ENCODE peak calls at places on chromosomes 16 and 17, in four cellular contexts. M is PC-9, T is AG04450, A is AG04449. E is an unnamed sample.

GRCh38 chr17:80758793-80759673 is 214.4 kb downstream of the RPTOR start:
- DNase-seq in M (no peak), A (no peak), T (no peak), E (no peak)

GRCh38 chr16:52976539-52977167 is 76.0 kb downstream of the CHD9NB start:
- DNase-seq in A (no peak), M (no peak), T (no peak), E (no peak)

GRCh38 chr17:50184611-50185398 is 16.6 kb downstream of the COL1A1 start:
- DNase-seq in T (no peak), A (no peak), M (peak; percentile 71), E (no peak)

GRCh38 chr16:87860553-87861299 is 8.6 kb downstream of the SLC7A5 start:
- DNase-seq in T (no peak), A (no peak), M (peak; percentile 52), E (peak; percentile 61)

GRCh38 chr17:18246880-18247612 is 11.5 kb downstream of the FLII start:
- DNase-seq in M (peak; percentile 65), T (no peak), A (no peak), E (peak; percentile 85)

GRCh38 chr16:11024333-11025053 is 80.1 kb downstream of the CLEC16A start:
- DNase-seq in T (no peak), A (no peak), M (no peak), E (no peak)

GRCh38 chr16:67268136-67268579 is 11.2 kb upstream of the PLEKHG4 start:
- DNase-seq in M (peak; percentile 87), T (peak; percentile 42), A (no peak), E (no peak)

GRCh38 chr17:40431231-40431602 is 12.0 kb upstream of the IGFBP4 start:
- DNase-seq in A (no peak), M (no peak), T (no peak), E (no peak)

GRCh38 chr17:77770331-77771105 is 188.0 kb upstream of the TNRC6C start:
- DNase-seq in A (peak; percentile 26), M (no peak), T (peak; percentile 20), E (no peak)

GRCh38 chr17:81111066-81111465 is 54.2 kb upstream of the PVALEF start:
- DNase-seq in M (no peak), A (no peak), T (no peak), E (no peak)

GRCh38 chr16:21619765-21620462 is 20.5 kb downstream of the METTL9 start:
- DNase-seq in M (no peak), A (no peak), T (no peak), E (no peak)

GRCh38 chr16:21663889-21664647 is at the start of gene OTOA:
- DNase-seq in M (no peak), A (no peak), T (no peak), E (peak; percentile 49)

GRCh38 chr16:8852534-8852933 is 16.3 kb downstream of the CARHSP1 start:
- DNase-seq in A (no peak), T (no peak), M (no peak), E (no peak)

GRCh38 chr16:50880926-50881325 is 139.0 kb downstream of the CYLD start:
- DNase-seq in M (no peak), T (no peak), A (no peak), E (no peak)

GRCh38 chr17:2475056-2475455 is 36.6 kb downstream of the METTL16 start:
- DNase-seq in M (no peak), A (no peak), T (no peak), E (no peak)

GRCh38 chr16:80063028-80063767 is 462.7 kb upstream of the MAF start:
- DNase-seq in M (no peak), A (no peak), T (no peak), E (no peak)

GRCh38 chr16:26531290-26531730 is 535.4 kb upstream of the C16orf82 start:
- DNase-seq in T (no peak), M (no peak), A (no peak), E (no peak)

GRCh38 chr17:7634384-7634783 is 4.4 kb downstream of the SHBG start:
- DNase-seq in T (no peak), A (no peak), M (no peak), E (peak; percentile 90)

GRCh38 chr16:30570621-30571443 is 682 bp downstream of the ZNF688 start:
- DNase-seq in A (no peak), T (no peak), M (no peak), E (peak; percentile 44)

GRCh38 chr17:42387221-42387657 is 1.0 kb downstream of the STAT3 start:
- DNase-seq in M (no peak), T (no peak), A (no peak), E (no peak)

GRCh38 chr16:88323041-88323440 is 59.7 kb upstream of the ZNF469 start:
- DNase-seq in M (no peak), A (no peak), T (no peak), E (no peak)

GRCh38 chr17:35257080-35257701 is 14.3 kb downstream of the SLFN5 start:
- DNase-seq in M (peak; percentile 92), T (no peak), A (no peak), E (no peak)

DNA sequence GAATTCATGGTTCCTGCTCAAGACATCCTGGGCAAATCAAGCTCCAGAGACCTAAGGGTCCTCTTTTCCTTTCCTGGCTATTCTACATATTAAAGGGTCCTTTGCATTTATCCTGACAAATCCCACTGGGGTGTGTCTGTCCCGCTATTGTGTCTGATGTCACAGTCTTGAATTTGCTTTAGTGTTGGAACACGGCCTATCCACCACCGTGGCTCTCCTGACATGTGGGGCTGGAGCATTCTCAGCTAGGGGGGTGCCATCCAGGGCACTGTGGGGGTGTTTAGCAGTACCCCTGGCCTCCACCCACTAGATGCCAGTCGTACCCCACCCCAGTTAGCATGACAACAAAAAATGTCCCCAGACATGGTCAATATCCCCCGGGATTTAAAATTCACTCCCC is 92.9 kb downstream of the IRF8 start:
- DNase-seq in T (no peak), A (no peak), M (no peak), E (no peak)
- TF ChIP-seq CTCF in T (no peak), A (no peak), M (no peak), E (no peak)

GRCh38 chr16:72848759-72849664 is 198.9 kb downstream of the ZFHX3 start:
- DNase-seq in A (peak; percentile 62), M (peak; percentile 73), T (peak; percentile 65), E (peak; percentile 66)
- TF ChIP-seq CTCF in A (no peak), M (no peak), T (no peak), E (no peak)

GRCh38 chr17:72518810-72519597 is 398.2 kb downstream of the SOX9 start:
- DNase-seq in M (no peak), A (no peak), T (no peak), E (no peak)
- TF ChIP-seq CTCF in M (no peak), A (no peak), T (no peak), E (no peak)

DNA sequence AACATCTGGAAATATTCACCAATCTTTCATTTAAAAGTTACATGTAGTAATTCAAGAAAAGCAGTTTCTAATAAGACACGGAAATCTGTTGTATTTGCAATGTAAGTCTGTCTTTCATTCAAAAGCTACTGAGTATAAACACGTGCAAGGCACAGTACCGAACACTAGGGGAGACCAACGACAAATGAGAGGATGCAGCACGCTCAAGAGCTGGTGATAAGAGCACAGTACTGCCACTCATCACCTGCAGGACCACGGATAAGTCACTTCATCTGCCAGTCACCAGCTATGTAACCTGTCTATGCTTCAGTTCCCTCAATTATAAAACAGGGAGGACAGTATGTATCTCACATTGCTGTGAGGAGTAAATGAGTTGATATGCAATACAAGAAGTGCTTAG is 67.1 kb downstream of the CLEC18A start:
- DNase-seq in M (peak; percentile 35), T (no peak), A (no peak), E (no peak)
- TF ChIP-seq CTCF in M (no peak), T (no peak), A (no peak), E (peak; percentile 34)

DNA sequence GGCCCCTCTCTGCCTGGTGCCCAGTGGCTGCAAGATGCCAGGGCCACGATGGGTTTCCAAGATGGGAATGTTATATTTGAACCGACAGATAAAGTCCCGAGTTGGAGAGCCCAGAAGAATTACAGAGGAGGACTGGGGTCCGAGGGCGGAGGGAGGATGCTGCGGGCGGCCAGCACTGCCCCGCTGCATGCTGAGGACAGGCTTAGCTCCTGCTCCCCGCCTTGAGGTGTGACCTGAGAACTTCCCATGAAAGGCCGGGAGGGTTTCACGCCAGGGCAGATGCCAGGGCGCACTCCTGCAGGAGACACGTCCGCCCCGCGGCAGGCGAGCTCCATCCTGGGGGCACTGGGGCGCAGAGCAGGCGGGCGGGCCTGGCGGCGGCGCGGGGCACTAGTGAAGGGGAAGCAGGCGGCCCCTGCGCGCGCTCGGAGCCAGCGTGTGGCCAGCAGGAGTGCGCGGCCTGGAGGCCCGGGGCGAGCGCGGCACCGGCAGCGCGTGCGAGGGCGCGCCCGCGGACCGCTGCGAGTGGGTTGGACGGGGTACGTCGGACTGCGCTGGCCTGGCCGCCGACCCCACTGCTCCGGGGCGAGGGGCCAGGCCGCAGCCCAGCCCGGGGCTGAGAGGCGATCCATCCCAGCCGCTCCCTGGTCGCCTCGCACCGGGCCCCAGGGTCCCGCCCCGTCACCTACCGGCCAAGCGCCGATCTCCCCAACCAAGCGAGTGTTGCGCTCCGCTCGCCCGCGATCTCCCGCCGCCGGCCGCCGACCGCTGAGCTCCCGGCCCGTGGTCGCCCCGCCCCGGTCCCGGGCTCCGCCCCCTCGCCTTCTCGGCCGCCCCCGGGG is at the start of gene MAP3K14:
- DNase-seq in A (no peak), M (no peak), T (no peak), E (peak; percentile 77)
- TF ChIP-seq CTCF in A (peak; percentile 13), M (no peak), T (peak; percentile 22), E (no peak)

GRCh38 chr16:85673529-85674417 is 15.0 kb downstream of the GINS2 start:
- DNase-seq in A (no peak), M (no peak), T (peak; percentile 29), E (no peak)

GRCh38 chr16:85674828-85675227 is 13.9 kb downstream of the GINS2 start:
- DNase-seq in M (no peak), T (no peak), A (no peak), E (no peak)

GRCh38 chr16:85676466-85676865 is 12.3 kb downstream of the GINS2 start:
- DNase-seq in M (no peak), A (no peak), T (no peak), E (no peak)

GRCh38 chr16:85674418-85674755 is 14.4 kb downstream of the GINS2 start:
- DNase-seq in T (no peak), A (no peak), M (no peak), E (no peak)

GRCh38 chr16:85675528-85675927 is 13.2 kb downstream of the GINS2 start:
- DNase-seq in T (no peak), A (no peak), M (no peak), E (no peak)
- TF ChIP-seq CTCF in T (peak; percentile 65), A (peak; percentile 58), M (peak; percentile 57), E (no peak)

GRCh38 chr16:13766334-13766733 is 153.6 kb upstream of the ERCC4 start:
- DNase-seq in T (no peak), M (no peak), A (no peak), E (no peak)

GRCh38 chr16:13770436-13770835 is 149.5 kb upstream of the ERCC4 start:
- DNase-seq in M (no peak), A (no peak), T (no peak), E (no peak)

GRCh38 chr16:13772782-13773181 is 147.2 kb upstream of the ERCC4 start:
- DNase-seq in T (no peak), A (no peak), M (no peak), E (no peak)

GRCh38 chr16:13767215-13767614 is 152.7 kb upstream of the ERCC4 start:
- DNase-seq in M (no peak), T (no peak), A (no peak), E (no peak)
- TF ChIP-seq CTCF in M (peak; percentile 33), T (no peak), A (no peak), E (no peak)